ENCODE peak calls at places on chromosome 18, in four cellular contexts. O is brain microvascular endothelial cell, Z is PC-9, P is lower lobe of right lung. X is an unnamed sample.

GRCh38 chr18:80022613-80023012 is 11.6 kb upstream of the RBFA start:
- DNase-seq in O (no peak), Z (no peak), P (no peak), X (no peak)

GRCh38 chr18:69177702-69178101 is 223.0 kb upstream of the DOK6 start:
- DNase-seq in O (no peak), Z (no peak), P (no peak), X (no peak)

GRCh38 chr18:37499008-37499407 is 66.6 kb downstream of the CELF4 start:
- DNase-seq in O (no peak), Z (no peak), P (no peak), X (no peak)

GRCh38 chr18:46497129-46497528 is 159.9 kb downstream of the LOXHD1 start:
- DNase-seq in O (peak), Z (no peak), P (no peak), X (peak)

GRCh38 chr18:51399491-51400122 is 202.1 kb upstream of the MEX3C start:
- DNase-seq in O (no peak), Z (no peak), P (no peak), X (no peak)

GRCh38 chr18:40841473-40841872 is 1113.6 kb upstream of the PIK3C3 start:
- DNase-seq in O (no peak), Z (no peak), P (no peak), X (no peak)

GRCh38 chr18:55779461-55779710 is 191.4 kb upstream of the TCF4 start:
- DNase-seq in O (no peak), Z (no peak), P (peak), X (peak)

GRCh38 chr18:73421010-73421409 is 553.2 kb upstream of the NETO1 start:
- DNase-seq in O (no peak), Z (no peak), P (no peak), X (no peak)

GRCh38 chr18:28267878-28268625 is 91.1 kb upstream of the CDH2 start:
- DNase-seq in O (peak), Z (no peak), P (no peak), X (no peak)

GRCh38 chr18:53687002-53687401 is 537.5 kb downstream of the MBD2 start:
- DNase-seq in O (no peak), Z (no peak), P (no peak), X (no peak)

GRCh38 chr18:53219853-53220252 is 879.9 kb downstream of the DCC start:
- DNase-seq in O (no peak), Z (no peak), P (no peak), X (no peak)

GRCh38 chr18:46320297-46320696 is 216.1 kb downstream of the HAUS1 start:
- DNase-seq in O (no peak), Z (no peak), P (no peak), X (no peak)

GRCh38 chr18:40250218-40250617 is 1704.8 kb upstream of the PIK3C3 start:
- DNase-seq in O (no peak), Z (no peak), P (no peak), X (no peak)

GRCh38 chr18:8930990-8931648 is 171.4 kb upstream of the NDUFV2 start:
- DNase-seq in O (peak), Z (no peak), P (no peak), X (no peak)

GRCh38 chr18:79917351-79918088 is 33.9 kb downstream of the SLC66A2 start:
- DNase-seq in O (no peak), Z (no peak), P (peak), X (no peak)

GRCh38 chr18:62457830-62458229 is 65.0 kb upstream of the ZCCHC2 start:
- DNase-seq in O (no peak), Z (no peak), P (no peak), X (no peak)

GRCh38 chr18:70720607-70721006 is 431.8 kb downstream of the SOCS6 start:
- DNase-seq in O (no peak), Z (no peak), P (no peak), X (no peak)

GRCh38 chr18:76827205-76827885 is 5.0 kb downstream of the ZNF236 start:
- DNase-seq in O (no peak), Z (no peak), P (no peak), X (no peak)

GRCh38 chr18:13266208-13267100 is 47.9 kb downstream of the LDLRAD4 start:
- DNase-seq in O (no peak), Z (peak), P (peak), X (peak)

GRCh38 chr18:63552581-63552980 is 10.4 kb downstream of the SERPINB12 start:
- DNase-seq in O (no peak), Z (no peak), P (no peak), X (no peak)
- H3K27ac ChIP-seq in O (peak), Z (peak), P (no peak), X (peak)

DNA sequence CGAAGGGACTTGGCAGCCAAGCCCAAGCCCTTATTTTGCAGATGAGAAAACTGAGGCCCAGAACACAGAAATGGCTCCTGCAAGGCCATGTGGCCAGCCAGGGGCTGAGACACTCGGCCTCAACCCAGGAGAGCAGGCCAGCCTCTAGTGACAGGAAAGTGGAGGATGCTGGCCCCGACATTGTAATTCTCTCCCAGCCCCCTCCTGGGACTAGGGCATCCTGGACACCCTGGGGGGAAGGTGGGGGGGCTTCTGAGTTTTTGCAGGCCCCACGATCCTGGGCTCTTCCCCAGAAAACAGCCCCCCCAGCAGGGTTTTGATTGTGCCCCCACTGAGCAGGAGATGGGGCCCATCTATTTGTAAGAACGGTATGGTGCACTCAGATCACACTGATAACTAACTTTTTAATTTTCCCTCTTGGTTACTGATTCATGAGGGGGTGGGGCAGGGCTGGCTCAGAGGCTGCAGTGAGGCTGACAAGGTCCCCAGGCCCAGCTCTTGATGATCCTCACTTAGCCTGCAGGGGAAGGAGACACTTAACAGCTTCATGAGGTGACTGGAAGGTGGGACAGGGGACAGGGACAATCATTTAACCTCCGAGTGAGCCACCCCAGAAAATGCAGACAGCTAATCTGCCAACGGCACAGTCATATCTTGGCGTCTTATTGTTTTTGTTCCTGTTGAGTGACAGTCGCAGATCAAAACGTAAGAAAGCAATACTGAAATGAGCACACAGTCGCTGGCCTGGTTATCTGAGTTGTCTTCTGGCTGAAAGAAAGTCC is 18.9 kb downstream of the SMAD7 start:
- DNase-seq in O (no peak), Z (no peak), P (no peak), X (no peak)
- H3K27ac ChIP-seq in O (peak), Z (no peak), P (peak), X (peak)

DNA sequence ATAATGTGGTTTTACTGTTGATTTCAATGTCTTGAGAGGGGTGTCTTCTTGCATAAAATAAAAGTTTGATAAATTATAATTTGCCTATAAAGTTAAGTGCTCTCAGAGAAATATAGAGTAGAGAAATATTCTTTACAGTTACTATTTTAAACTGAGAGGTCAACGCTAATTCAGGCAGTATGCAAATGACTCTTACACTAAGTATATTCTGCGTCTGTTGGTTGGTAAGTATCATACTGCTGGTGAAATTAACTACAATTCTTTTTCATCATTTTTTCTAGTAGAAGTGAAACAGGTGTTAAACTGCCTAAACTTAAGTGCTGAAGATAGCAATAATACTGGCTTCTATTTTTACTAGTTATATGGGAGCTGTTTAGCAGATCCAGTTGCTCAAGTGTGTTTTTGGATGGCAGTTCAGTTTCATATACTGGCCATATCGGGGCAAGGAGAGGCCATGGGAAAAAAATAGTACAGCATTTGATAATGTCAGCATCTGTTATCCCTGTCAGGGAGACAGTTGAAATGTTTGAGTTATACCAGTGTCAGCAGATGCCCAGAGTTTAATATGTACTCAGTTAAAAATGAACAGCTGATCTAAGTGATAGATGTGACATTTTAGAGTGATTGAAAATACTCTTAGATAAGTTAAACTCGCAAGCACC is 86.2 kb downstream of the MIB1 start:
- DNase-seq in O (no peak), Z (no peak), P (no peak), X (no peak)
- H3K27ac ChIP-seq in O (no peak), Z (no peak), P (no peak), X (peak)

GRCh38 chr18:58402247-58402646 is 226.6 kb downstream of the ALPK2 start:
- DNase-seq in O (peak), Z (no peak), P (no peak), X (no peak)

GRCh38 chr18:58398648-58399398 is 230.1 kb downstream of the ALPK2 start:
- DNase-seq in O (no peak), Z (no peak), P (no peak), X (no peak)

GRCh38 chr18:58400337-58400885 is 228.5 kb downstream of the ALPK2 start:
- DNase-seq in O (no peak), Z (no peak), P (no peak), X (no peak)

GRCh38 chr18:58402951-58403702 is 225.8 kb downstream of the ALPK2 start:
- DNase-seq in O (no peak), Z (no peak), P (no peak), X (peak)

DNA sequence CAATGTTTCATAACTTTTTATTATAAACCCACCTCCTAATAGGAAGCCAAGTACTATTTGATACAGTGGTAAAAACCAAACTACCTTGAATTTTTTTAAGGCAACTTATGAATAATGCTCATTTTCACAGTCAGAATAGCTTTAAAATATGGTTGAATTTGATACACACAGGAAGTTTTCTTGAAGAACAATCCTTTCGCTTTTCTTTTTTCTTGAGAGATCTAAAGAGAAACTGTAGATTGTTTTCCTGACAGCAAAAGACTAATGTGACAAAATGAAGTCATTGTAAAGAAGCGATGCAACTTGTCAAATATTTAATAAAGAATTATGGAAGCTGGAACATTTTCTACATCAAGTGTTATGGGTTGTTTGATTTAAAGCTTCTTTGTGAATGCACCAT is 227.7 kb downstream of the ALPK2 start:
- DNase-seq in O (no peak), Z (no peak), P (no peak), X (no peak)
- H3K27ac ChIP-seq in O (no peak), Z (no peak), P (no peak), X (no peak)

DNA sequence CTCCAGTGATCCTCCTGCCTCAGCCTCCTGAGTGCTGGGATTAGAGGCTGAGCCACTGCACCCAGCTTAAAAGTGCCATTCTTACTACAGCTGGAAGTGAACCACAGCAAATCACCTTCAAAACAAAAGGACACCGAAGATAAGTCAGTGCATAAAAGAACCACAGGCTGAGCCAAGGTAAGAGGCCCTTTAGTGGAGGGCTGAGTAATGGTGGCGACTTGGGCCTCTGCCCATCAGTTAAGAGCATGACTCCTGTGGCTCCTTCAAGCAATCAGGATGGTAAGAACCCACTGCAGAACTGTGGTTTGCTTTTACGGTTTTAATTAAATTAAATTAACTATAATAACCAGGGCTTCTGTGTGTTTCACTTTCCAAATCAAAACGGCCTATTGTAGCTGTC is 75.1 kb downstream of the CTAGE1 start:
- DNase-seq in O (peak), Z (peak), P (peak), X (no peak)
- H3K27ac ChIP-seq in O (no peak), Z (no peak), P (no peak), X (peak)

DNA sequence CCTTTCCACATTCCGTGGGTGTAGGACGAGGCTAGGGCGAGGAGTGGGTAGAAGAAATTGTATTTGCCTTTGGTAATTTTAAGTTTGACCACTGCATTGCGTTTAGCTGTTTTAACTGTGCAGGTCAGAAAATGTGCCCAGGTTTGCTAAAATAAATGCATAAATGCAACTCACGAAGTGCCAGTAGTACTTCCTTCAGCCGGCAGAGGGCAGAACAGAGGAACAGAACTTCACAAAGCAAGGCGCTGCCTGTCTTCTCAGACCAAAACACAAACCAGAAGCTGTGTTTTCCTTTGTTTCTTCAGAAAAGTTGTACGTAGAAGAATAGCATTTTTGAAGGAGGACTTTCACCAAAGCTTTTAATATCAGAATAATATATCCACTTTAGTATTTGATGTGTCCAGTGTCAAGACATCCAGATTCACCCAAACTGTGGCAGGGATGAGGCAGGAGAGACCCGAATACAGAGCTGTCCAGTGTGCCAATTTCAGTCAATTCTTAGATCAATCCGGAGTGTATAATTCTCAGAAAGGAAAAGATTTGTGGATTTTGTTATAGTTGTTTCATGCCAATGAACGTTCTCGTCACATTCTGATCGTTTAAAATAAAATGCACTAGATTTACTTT is 348.6 kb downstream of the DLGAP1 start:
- DNase-seq in O (peak), Z (peak), P (peak), X (peak)
- H3K27ac ChIP-seq in O (no peak), Z (no peak), P (no peak), X (no peak)

DNA sequence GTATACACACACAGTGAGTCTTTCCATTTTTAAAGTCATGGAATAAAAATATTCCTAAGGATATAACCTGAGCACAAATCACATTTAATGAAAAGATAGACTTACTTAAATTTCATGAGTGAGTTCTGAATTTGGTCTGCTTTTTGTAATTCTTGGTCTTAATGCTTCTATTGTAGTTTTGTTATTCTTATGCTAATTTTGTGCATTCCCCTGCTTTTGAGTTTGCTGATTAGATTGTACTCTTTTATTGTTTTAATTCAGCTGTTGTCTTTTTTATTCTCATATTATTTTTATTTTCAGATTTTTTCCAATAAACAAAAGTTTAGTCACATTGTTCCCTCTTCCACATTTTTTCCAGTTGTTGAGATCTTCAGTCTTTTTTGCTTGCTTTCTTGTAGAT is 202.4 kb downstream of the ZNF407 start:
- DNase-seq in O (no peak), Z (no peak), P (no peak), X (no peak)
- H3K27ac ChIP-seq in O (no peak), Z (no peak), P (no peak), X (peak)

DNA sequence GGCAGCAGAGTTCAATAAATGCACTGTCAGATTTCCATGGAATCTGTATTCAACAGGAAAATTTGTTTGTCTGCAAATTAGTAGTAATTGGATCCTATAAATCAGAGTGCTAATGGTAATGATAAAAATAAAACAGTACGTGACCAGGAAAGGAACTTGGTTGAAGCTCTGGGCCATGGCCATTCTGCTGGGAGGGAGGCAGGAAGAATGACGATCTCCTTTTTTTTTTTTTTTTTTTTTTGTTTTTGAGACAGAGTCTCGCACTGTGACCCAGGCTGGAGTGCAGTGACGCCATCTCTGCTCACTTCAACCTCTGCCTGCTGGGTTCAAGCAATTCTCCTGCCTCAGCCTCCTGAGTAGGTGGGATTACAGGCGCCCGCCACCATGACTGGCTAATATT is 94.8 kb upstream of the SEC11C start:
- DNase-seq in O (no peak), Z (no peak), P (no peak), X (no peak)
- H3K27ac ChIP-seq in O (no peak), Z (no peak), P (no peak), X (peak)

GRCh38 chr18:24470805-24471204 is 10.4 kb downstream of the HRH4 start:
- DNase-seq in O (no peak), Z (no peak), P (no peak), X (no peak)
- H3K27ac ChIP-seq in O (no peak), Z (no peak), P (no peak), X (no peak)

X was measured in left ventricle myocardium inferior.